ENCODE peak calls at places on chromosomes 7 and 10, in seven cellular contexts. One of them, this sample, is unnamed.

GRCh38 chr7:95611224-95611623 is 14.9 kb upstream of the PDK4 start:
- DNase-seq in mucosa of gallbladder: no peak
- DNase-seq in ascending aorta: no peak
- DNase-seq in heart left ventricle: no peak
- DNase-seq in stimulated activated CD8-positive, alpha-beta memory T cell treated with anti-CD3 and anti-CD28 coated beads, Interleukin-15, amount 100 ng/mL, for 1 hour: no peak
- DNase-seq in T47D: no peak
- DNase-seq in left cardiac atrium: no peak
- DNase-seq in this sample: no peak

GRCh38 chr7:144407266-144407931 is 3.9 kb upstream of the NOBOX start:
- DNase-seq in mucosa of gallbladder: no peak
- DNase-seq in ascending aorta: no peak
- DNase-seq in heart left ventricle: no peak
- DNase-seq in stimulated activated CD8-positive, alpha-beta memory T cell treated with anti-CD3 and anti-CD28 coated beads, Interleukin-15, amount 100 ng/mL, for 1 hour: no peak
- DNase-seq in T47D: no peak
- DNase-seq in left cardiac atrium: no peak
- DNase-seq in this sample: peak

GRCh38 chr10:79446451-79447020 is 1.1 kb upstream of the ZCCHC24 start:
- DNase-seq in mucosa of gallbladder: peak
- DNase-seq in ascending aorta: no peak
- DNase-seq in heart left ventricle: peak
- DNase-seq in stimulated activated CD8-positive, alpha-beta memory T cell treated with anti-CD3 and anti-CD28 coated beads, Interleukin-15, amount 100 ng/mL, for 1 hour: no peak
- DNase-seq in T47D: no peak
- DNase-seq in left cardiac atrium: peak
- DNase-seq in this sample: no peak

GRCh38 chr7:5824297-5824610 is 42.8 kb upstream of the RNF216 start:
- DNase-seq in mucosa of gallbladder: no peak
- DNase-seq in ascending aorta: no peak
- DNase-seq in heart left ventricle: no peak
- DNase-seq in stimulated activated CD8-positive, alpha-beta memory T cell treated with anti-CD3 and anti-CD28 coated beads, Interleukin-15, amount 100 ng/mL, for 1 hour: peak
- DNase-seq in T47D: no peak
- DNase-seq in left cardiac atrium: no peak
- DNase-seq in this sample: no peak

GRCh38 chr10:132554991-132555647 is 17.5 kb downstream of the INPP5A start:
- DNase-seq in mucosa of gallbladder: no peak
- DNase-seq in ascending aorta: no peak
- DNase-seq in heart left ventricle: peak
- DNase-seq in stimulated activated CD8-positive, alpha-beta memory T cell treated with anti-CD3 and anti-CD28 coated beads, Interleukin-15, amount 100 ng/mL, for 1 hour: no peak
- DNase-seq in T47D: no peak
- DNase-seq in left cardiac atrium: peak
- DNase-seq in this sample: no peak

GRCh38 chr10:14389981-14390590 is 59.4 kb upstream of the FRMD4A start:
- DNase-seq in mucosa of gallbladder: no peak
- DNase-seq in ascending aorta: no peak
- DNase-seq in heart left ventricle: no peak
- DNase-seq in stimulated activated CD8-positive, alpha-beta memory T cell treated with anti-CD3 and anti-CD28 coated beads, Interleukin-15, amount 100 ng/mL, for 1 hour: no peak
- DNase-seq in T47D: no peak
- DNase-seq in left cardiac atrium: no peak
- DNase-seq in this sample: no peak

GRCh38 chr7:118111347-118111746 is 72.6 kb upstream of the LSM8 start:
- DNase-seq in mucosa of gallbladder: no peak
- DNase-seq in ascending aorta: no peak
- DNase-seq in heart left ventricle: no peak
- DNase-seq in stimulated activated CD8-positive, alpha-beta memory T cell treated with anti-CD3 and anti-CD28 coated beads, Interleukin-15, amount 100 ng/mL, for 1 hour: no peak
- DNase-seq in T47D: no peak
- DNase-seq in left cardiac atrium: no peak
- DNase-seq in this sample: no peak

GRCh38 chr10:35447693-35448407 is 111.5 kb downstream of the CCNY start:
- DNase-seq in mucosa of gallbladder: peak
- DNase-seq in ascending aorta: no peak
- DNase-seq in heart left ventricle: no peak
- DNase-seq in stimulated activated CD8-positive, alpha-beta memory T cell treated with anti-CD3 and anti-CD28 coated beads, Interleukin-15, amount 100 ng/mL, for 1 hour: no peak
- DNase-seq in T47D: peak
- DNase-seq in left cardiac atrium: peak
- DNase-seq in this sample: no peak

GRCh38 chr7:74033372-74034311 is 5.7 kb downstream of the ELN start:
- DNase-seq in mucosa of gallbladder: peak
- DNase-seq in ascending aorta: peak
- DNase-seq in heart left ventricle: peak
- DNase-seq in stimulated activated CD8-positive, alpha-beta memory T cell treated with anti-CD3 and anti-CD28 coated beads, Interleukin-15, amount 100 ng/mL, for 1 hour: no peak
- DNase-seq in T47D: no peak
- DNase-seq in left cardiac atrium: peak
- DNase-seq in this sample: no peak

GRCh38 chr10:74190494-74190893 is 39.5 kb downstream of the ADK start:
- DNase-seq in mucosa of gallbladder: no peak
- DNase-seq in ascending aorta: no peak
- DNase-seq in heart left ventricle: no peak
- DNase-seq in stimulated activated CD8-positive, alpha-beta memory T cell treated with anti-CD3 and anti-CD28 coated beads, Interleukin-15, amount 100 ng/mL, for 1 hour: no peak
- DNase-seq in T47D: no peak
- DNase-seq in left cardiac atrium: no peak
- DNase-seq in this sample: no peak

GRCh38 chr10:24858244-24858907 is 94.0 kb downstream of the PRTFDC1 start:
- DNase-seq in mucosa of gallbladder: no peak
- DNase-seq in ascending aorta: no peak
- DNase-seq in heart left ventricle: peak
- DNase-seq in stimulated activated CD8-positive, alpha-beta memory T cell treated with anti-CD3 and anti-CD28 coated beads, Interleukin-15, amount 100 ng/mL, for 1 hour: no peak
- DNase-seq in T47D: no peak
- DNase-seq in left cardiac atrium: no peak
- DNase-seq in this sample: no peak

GRCh38 chr10:49254556-49255318 is 44.2 kb upstream of the C10orf71 start:
- DNase-seq in mucosa of gallbladder: no peak
- DNase-seq in ascending aorta: no peak
- DNase-seq in heart left ventricle: no peak
- DNase-seq in stimulated activated CD8-positive, alpha-beta memory T cell treated with anti-CD3 and anti-CD28 coated beads, Interleukin-15, amount 100 ng/mL, for 1 hour: no peak
- DNase-seq in T47D: no peak
- DNase-seq in left cardiac atrium: no peak
- DNase-seq in this sample: no peak

GRCh38 chr7:76057813-76058145 is 9.9 kb downstream of the MDH2 start:
- DNase-seq in mucosa of gallbladder: no peak
- DNase-seq in ascending aorta: no peak
- DNase-seq in heart left ventricle: no peak
- DNase-seq in stimulated activated CD8-positive, alpha-beta memory T cell treated with anti-CD3 and anti-CD28 coated beads, Interleukin-15, amount 100 ng/mL, for 1 hour: no peak
- DNase-seq in T47D: no peak
- DNase-seq in left cardiac atrium: no peak
- DNase-seq in this sample: no peak

GRCh38 chr10:104209575-104210198 is 22.5 kb downstream of the CFAP43 start:
- DNase-seq in mucosa of gallbladder: peak
- DNase-seq in ascending aorta: no peak
- DNase-seq in heart left ventricle: peak
- DNase-seq in stimulated activated CD8-positive, alpha-beta memory T cell treated with anti-CD3 and anti-CD28 coated beads, Interleukin-15, amount 100 ng/mL, for 1 hour: peak
- DNase-seq in T47D: no peak
- DNase-seq in left cardiac atrium: peak
- DNase-seq in this sample: no peak

GRCh38 chr7:95798401-95798930 is 26.1 kb downstream of the DYNC1I1 start:
- DNase-seq in mucosa of gallbladder: no peak
- DNase-seq in ascending aorta: no peak
- DNase-seq in heart left ventricle: no peak
- DNase-seq in stimulated activated CD8-positive, alpha-beta memory T cell treated with anti-CD3 and anti-CD28 coated beads, Interleukin-15, amount 100 ng/mL, for 1 hour: no peak
- DNase-seq in T47D: no peak
- DNase-seq in left cardiac atrium: no peak
- DNase-seq in this sample: peak

GRCh38 chr10:22218448-22218847 is 633 bp upstream of the EBLN1 start:
- DNase-seq in mucosa of gallbladder: no peak
- DNase-seq in ascending aorta: no peak
- DNase-seq in heart left ventricle: no peak
- DNase-seq in stimulated activated CD8-positive, alpha-beta memory T cell treated with anti-CD3 and anti-CD28 coated beads, Interleukin-15, amount 100 ng/mL, for 1 hour: no peak
- DNase-seq in T47D: no peak
- DNase-seq in left cardiac atrium: no peak
- DNase-seq in this sample: no peak

GRCh38 chr10:13698217-13698616 is 111.5 kb downstream of the PRPF18 start:
- DNase-seq in mucosa of gallbladder: no peak
- DNase-seq in ascending aorta: no peak
- DNase-seq in heart left ventricle: no peak
- DNase-seq in stimulated activated CD8-positive, alpha-beta memory T cell treated with anti-CD3 and anti-CD28 coated beads, Interleukin-15, amount 100 ng/mL, for 1 hour: no peak
- DNase-seq in T47D: no peak
- DNase-seq in left cardiac atrium: no peak
- DNase-seq in this sample: no peak

This sample was measured in NCI-H1048.